ENCODE peak calls at places on chromosomes 13 and 19, in five cellular contexts. D is suprapubic skin, A is endothelial cell of umbilical vein, Z is tibial nerve, F is A549. W is an unnamed sample.

GRCh38 chr13:102295316-102296048 is 106.4 kb downstream of the FGF14 start:
- DNase-seq in F (no peak), D (no peak), Z (no peak), A (no peak), W (no peak)

GRCh38 chr13:72341904-72342303 is 385.5 kb downstream of the MZT1 start:
- DNase-seq in D (no peak), A (no peak), F (no peak), Z (no peak), W (no peak)

GRCh38 chr13:76646946-76647345 is 239.3 kb downstream of the KCTD12 start:
- DNase-seq in D (no peak), A (no peak), Z (no peak), F (no peak), W (no peak)

GRCh38 chr13:74765955-74766354 is 631.8 kb upstream of the KLF12 start:
- DNase-seq in D (no peak), A (no peak), Z (no peak), F (no peak), W (no peak)

GRCh38 chr13:99415851-99416331 is 85.4 kb upstream of the TM9SF2 start:
- DNase-seq in A (no peak), D (peak), F (no peak), Z (no peak), W (no peak)

GRCh38 chr13:69551193-69551592 is 556.4 kb upstream of the ATXN8OS start:
- DNase-seq in D (no peak), Z (no peak), A (no peak), F (no peak), W (no peak)

GRCh38 chr13:111122056-111122455 is 6.9 kb downstream of the ARHGEF7 start:
- DNase-seq in Z (no peak), F (no peak), D (no peak), A (no peak), W (no peak)

GRCh38 chr19:46404039-46404883 is 9.1 kb downstream of the CCDC8 start:
- DNase-seq in F (peak), A (no peak), D (no peak), Z (no peak), W (peak)

GRCh38 chr13:49711218-49711863 is 20.1 kb upstream of the EBPL start:
- DNase-seq in D (no peak), F (peak), Z (no peak), A (peak), W (no peak)

GRCh38 chr13:111632906-111633305 is 312.5 kb downstream of the TEX29 start:
- DNase-seq in A (no peak), F (no peak), D (no peak), Z (no peak), W (no peak)

GRCh38 chr13:111183087-111183645 is 68.1 kb downstream of the ARHGEF7 start:
- DNase-seq in Z (no peak), D (no peak), F (no peak), A (no peak), W (no peak)

GRCh38 chr13:63094069-63094468 is 1678.4 kb upstream of the PCDH20 start:
- DNase-seq in A (no peak), F (no peak), D (no peak), Z (no peak), W (no peak)

GRCh38 chr19:3625996-3626472 is 556 bp downstream of the CACTIN start:
- DNase-seq in D (no peak), Z (no peak), A (no peak), F (no peak), W (no peak)

GRCh38 chr13:30373727-30374126 is 48.6 kb upstream of the UBE2L5 start:
- DNase-seq in F (no peak), Z (no peak), D (no peak), A (no peak), W (no peak)

GRCh38 chr13:110008816-110009215 is 222.4 kb upstream of the IRS2 start:
- DNase-seq in F (no peak), Z (no peak), A (no peak), D (no peak), W (no peak)

GRCh38 chr19:10784257-10784656 is 51.8 kb downstream of the TMED1 start:
- DNase-seq in A (no peak), D (no peak), Z (no peak), F (no peak), W (no peak)

GRCh38 chr19:16315825-16316505 is 8.7 kb upstream of the KLF2 start:
- DNase-seq in Z (no peak), F (no peak), D (no peak), A (no peak), W (no peak)

GRCh38 chr13:78743972-78744371 is 85.0 kb upstream of the OBI1 start:
- DNase-seq in Z (no peak), A (no peak), F (no peak), D (no peak), W (no peak)

GRCh38 chr19:461664-462551 is 1.1 kb upstream of the SHC2 start:
- DNase-seq in A (no peak), F (no peak), Z (no peak), D (no peak), W (peak)

GRCh38 chr13:42036711-42037110 is 11.7 kb upstream of the DGKH start:
- DNase-seq in F (no peak), A (no peak), Z (no peak), D (no peak), W (no peak)

GRCh38 chr13:76286178-76286577 is 600.0 kb downstream of the KCTD12 start:
- DNase-seq in D (no peak), F (no peak), Z (no peak), A (no peak), W (no peak)

GRCh38 chr13:45781553-45782326 is 69.8 kb downstream of the SIAH3 start:
- DNase-seq in D (no peak), Z (no peak), A (no peak), F (no peak), W (peak)

GRCh38 chr13:36548129-36548528 is 115.8 kb downstream of the CCNA1 start:
- DNase-seq in F (no peak), A (no peak), D (no peak), Z (no peak), W (no peak)

GRCh38 chr13:89115307-89115706 is 1444.1 kb downstream of the SLITRK5 start:
- DNase-seq in Z (no peak), A (no peak), D (no peak), F (no peak), W (no peak)

GRCh38 chr19:49497047-49497789 is 984 bp downstream of the RPS11 start:
- DNase-seq in D (peak), Z (peak), F (peak), A (peak), W (peak)

GRCh38 chr19:47623151-47623920 is 14.4 kb downstream of the BICRA start:
- DNase-seq in A (no peak), F (no peak), D (no peak), Z (no peak), W (no peak)

GRCh38 chr19:47626238-47626637 is 17.3 kb downstream of the BICRA start:
- DNase-seq in A (no peak), D (no peak), Z (no peak), F (no peak), W (no peak)

GRCh38 chr19:47625650-47626049 is 16.7 kb downstream of the BICRA start:
- DNase-seq in Z (no peak), F (no peak), A (no peak), D (no peak), W (no peak)

GRCh38 chr19:47619763-47620162 is 10.8 kb downstream of the BICRA start:
- DNase-seq in A (no peak), Z (no peak), F (no peak), D (no peak), W (no peak)

DNA sequence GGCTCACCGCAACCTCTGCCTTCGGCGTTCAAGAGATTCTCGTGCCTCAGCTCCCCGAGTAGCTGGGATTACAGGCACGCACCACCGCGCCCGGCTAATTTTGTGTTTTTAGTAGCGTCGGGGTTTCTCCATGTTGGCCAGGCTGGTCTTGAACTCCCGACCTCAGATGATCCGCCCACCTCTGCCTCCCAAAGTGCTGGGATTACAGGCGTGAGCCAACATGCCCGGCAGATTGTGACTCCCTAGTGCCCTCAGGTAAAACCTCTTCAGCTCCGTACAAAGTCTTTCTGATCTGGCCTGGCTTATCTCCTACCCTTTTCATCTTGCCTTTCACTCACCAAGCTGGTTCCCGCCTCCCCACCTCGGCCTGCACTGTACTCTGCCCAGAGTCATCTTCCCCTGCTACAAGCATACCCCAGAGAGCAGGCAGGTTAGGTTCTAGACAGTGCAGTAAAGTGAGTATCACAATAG is 15.0 kb downstream of the BICRA start:
- DNase-seq in Z (no peak), A (no peak), D (no peak), F (no peak), W (no peak)
- H3K27ac ChIP-seq in Z (peak), A (no peak), D (peak), F (peak), W (peak)

GRCh38 chr19:40266912-40267600 is 18.1 kb downstream of the AKT2 start:
- DNase-seq in A (no peak), Z (no peak), D (no peak), F (no peak), W (no peak)
- TF ChIP-seq CTCF in A (no peak), Z (no peak), D (no peak), F (no peak), W (no peak)

GRCh38 chr19:7692417-7693088 is 9.4 kb downstream of the FCER2 start:
- DNase-seq in A (no peak), Z (no peak), D (no peak), F (no peak), W (no peak)
- TF ChIP-seq POLR2A in A (no peak), Z (no peak), D (no peak), F (no peak), W (no peak)

GRCh38 chr19:35451278-35452096 is 3.4 kb downstream of the FFAR2 start:
- DNase-seq in D (no peak), Z (no peak), A (no peak), F (no peak), W (no peak)

GRCh38 chr19:35444735-35445134 is 3.3 kb upstream of the FFAR2 start:
- DNase-seq in A (no peak), D (no peak), Z (no peak), F (no peak), W (no peak)

GRCh38 chr19:35446194-35446593 is 1.9 kb upstream of the FFAR2 start:
- DNase-seq in F (no peak), Z (no peak), A (no peak), D (no peak), W (no peak)

GRCh38 chr19:35449347-35450043 is 1.4 kb downstream of the FFAR2 start:
- DNase-seq in A (no peak), Z (no peak), D (no peak), F (no peak), W (peak)

GRCh38 chr19:35447870-35448492 is at the start of gene FFAR2:
- DNase-seq in D (no peak), A (no peak), F (no peak), Z (no peak), W (no peak)
- H3K27ac ChIP-seq in D (no peak), A (no peak), F (no peak), Z (no peak), W (peak)